ENCODE peak calls at places on chromosomes 13 and 19, in four cellular contexts. X, N, F and V are unnamed samples.

GRCh38 chr13:23433171-23434153 is at the start of gene SACS:
- DNase-seq in N (peak; percentile 18), F (no peak), X (no peak), V (no peak)

GRCh38 chr13:73520566-73521290 is 461.9 kb downstream of the KLF5 start:
- DNase-seq in N (no peak), X (no peak), F (no peak), V (peak; percentile 23)

GRCh38 chr13:108227651-108228272 is 9.6 kb downstream of the ABHD13 start:
- DNase-seq in F (no peak), X (peak; percentile 27), N (peak; percentile 24), V (peak; percentile 66)

GRCh38 chr13:23570931-23571330 is 719 bp downstream of the TNFRSF19 start:
- DNase-seq in F (no peak), N (no peak), X (no peak), V (no peak)

GRCh38 chr19:13938361-13939027 is at the start of gene PODNL1:
- DNase-seq in F (no peak), X (no peak), N (no peak), V (no peak)

GRCh38 chr13:47747901-47748300 is 253.2 kb downstream of the SUCLA2 start:
- DNase-seq in N (no peak), F (no peak), X (no peak), V (no peak)

GRCh38 chr13:45374917-45375316 is 33.9 kb upstream of the TPT1 start:
- DNase-seq in F (no peak), X (no peak), N (no peak), V (no peak)

GRCh38 chr19:30102666-30103065 is 160.6 kb downstream of the URI1 start:
- DNase-seq in X (no peak), F (no peak), N (no peak), V (no peak)

GRCh38 chr13:50387124-50387581 is 371.9 kb downstream of the KCNRG start:
- DNase-seq in F (peak; percentile 53), N (peak; percentile 65), X (peak; percentile 52), V (peak; percentile 11)

GRCh38 chr19:53388904-53389303 is 6.0 kb upstream of the ZNF765 start:
- DNase-seq in N (no peak), F (no peak), X (no peak), V (no peak)

GRCh38 chr19:23314505-23315241 is 64.5 kb upstream of the ZNF724 start:
- DNase-seq in N (no peak), F (no peak), X (no peak), V (no peak)

GRCh38 chr13:31012285-31013024 is 80.0 kb downstream of the TEX26 start:
- DNase-seq in N (no peak), X (no peak), F (no peak), V (no peak)

GRCh38 chr13:36778083-36778671 is 40.8 kb upstream of the RFXAP start:
- DNase-seq in N (no peak), F (no peak), X (no peak), V (no peak)

GRCh38 chr19:15779756-15780476 is 7.5 kb upstream of the OR10H5 start:
- DNase-seq in F (no peak), X (no peak), N (peak; percentile 88), V (no peak)

GRCh38 chr19:54107876-54108490 is 5.3 kb downstream of the NDUFA3 start:
- DNase-seq in F (peak; percentile 25), N (no peak), X (no peak), V (no peak)

DNA sequence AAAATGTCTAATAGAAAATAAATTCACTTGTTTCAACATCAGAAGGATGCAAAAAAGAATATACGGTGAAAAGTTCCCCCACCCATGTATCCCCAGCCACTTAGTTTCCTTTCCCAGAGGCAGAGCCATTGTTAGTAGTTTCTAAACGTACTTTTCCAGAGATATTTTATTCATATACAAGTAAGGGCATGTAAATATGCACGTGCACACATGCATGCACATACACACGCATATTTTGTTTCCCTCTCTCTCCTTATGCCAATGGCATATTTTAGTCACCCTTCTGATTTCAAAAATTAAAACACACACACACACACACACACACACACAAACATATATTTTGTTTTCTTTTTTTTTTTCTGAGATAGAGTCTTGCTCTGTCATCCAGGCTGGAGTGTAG is 147.4 kb downstream of the PDS5B start:
- DNase-seq in N (no peak), F (no peak), X (no peak), V (no peak)
- H3K4me1 ChIP-seq in N (peaks cover 32% of the 10 kb centered on the region), F (peaks cover 26% of the 10 kb centered on the region), X (peaks cover 4% of the 10 kb centered on the region), V (peaks cover 17% of the 10 kb centered on the region)

DNA sequence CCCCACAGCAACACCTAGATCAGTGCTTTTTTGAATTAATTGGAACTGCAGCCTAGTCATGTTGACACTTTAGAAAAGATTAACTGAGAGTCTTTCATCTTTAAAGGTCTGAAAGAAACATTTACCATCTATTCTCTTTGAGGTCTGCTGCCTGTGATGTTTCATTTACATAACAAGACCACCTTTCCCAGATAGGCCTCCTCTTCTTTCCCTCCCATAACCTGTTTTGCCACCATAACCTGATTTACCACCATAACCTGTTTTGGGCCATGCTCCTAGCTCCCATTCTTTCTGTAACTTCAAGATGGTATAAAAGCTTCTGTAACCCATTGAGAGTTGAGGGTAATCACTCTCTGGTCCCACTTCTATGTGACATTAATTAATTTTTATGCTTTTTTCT is 320.8 kb downstream of the PCDH20 start:
- DNase-seq in F (no peak), X (no peak), N (no peak), V (no peak)
- H3K4me3 ChIP-seq in F (no peak overlapping the region), X (no peak overlapping the region), N (no peak overlapping the region), V (no peak overlapping the region)

GRCh38 chr13:99907038-99907437 is 64.5 kb downstream of the ZIC5 start:
- DNase-seq in X (no peak), N (no peak), F (no peak), V (no peak)
- H3K4me1 ChIP-seq in X (no peaks in the 10 kb centered on the region), N (no peaks in the 10 kb centered on the region), F (peaks cover 7% of the 10 kb centered on the region), V (peaks cover 10% of the 10 kb centered on the region)

GRCh38 chr13:112928958-112929777 is 39.8 kb upstream of the MCF2L start:
- DNase-seq in F (peak; percentile 79), X (no peak), N (peak; percentile 59), V (no peak)
- H3K4me3 ChIP-seq in F (peak overlapping the region; percentile 1), X (no peak overlapping the region), N (no peak overlapping the region), V (no peak overlapping the region)

GRCh38 chr19:43779147-43779819 is 1.5 kb downstream of the KCNN4 start:
- DNase-seq in F (no peak), N (no peak), X (no peak), V (no peak)

GRCh38 chr19:43779820-43780219 is 953 bp downstream of the KCNN4 start:
- DNase-seq in N (no peak), F (no peak), X (no peak), V (peak; percentile 49)

GRCh38 chr19:43782311-43782660 is 1.5 kb upstream of the KCNN4 start:
- DNase-seq in X (no peak), N (no peak), F (no peak), V (no peak)

GRCh38 chr19:43781630-43782310 is 997 bp upstream of the KCNN4 start:
- DNase-seq in X (no peak), N (no peak), F (no peak), V (peak; percentile 47)

DNA sequence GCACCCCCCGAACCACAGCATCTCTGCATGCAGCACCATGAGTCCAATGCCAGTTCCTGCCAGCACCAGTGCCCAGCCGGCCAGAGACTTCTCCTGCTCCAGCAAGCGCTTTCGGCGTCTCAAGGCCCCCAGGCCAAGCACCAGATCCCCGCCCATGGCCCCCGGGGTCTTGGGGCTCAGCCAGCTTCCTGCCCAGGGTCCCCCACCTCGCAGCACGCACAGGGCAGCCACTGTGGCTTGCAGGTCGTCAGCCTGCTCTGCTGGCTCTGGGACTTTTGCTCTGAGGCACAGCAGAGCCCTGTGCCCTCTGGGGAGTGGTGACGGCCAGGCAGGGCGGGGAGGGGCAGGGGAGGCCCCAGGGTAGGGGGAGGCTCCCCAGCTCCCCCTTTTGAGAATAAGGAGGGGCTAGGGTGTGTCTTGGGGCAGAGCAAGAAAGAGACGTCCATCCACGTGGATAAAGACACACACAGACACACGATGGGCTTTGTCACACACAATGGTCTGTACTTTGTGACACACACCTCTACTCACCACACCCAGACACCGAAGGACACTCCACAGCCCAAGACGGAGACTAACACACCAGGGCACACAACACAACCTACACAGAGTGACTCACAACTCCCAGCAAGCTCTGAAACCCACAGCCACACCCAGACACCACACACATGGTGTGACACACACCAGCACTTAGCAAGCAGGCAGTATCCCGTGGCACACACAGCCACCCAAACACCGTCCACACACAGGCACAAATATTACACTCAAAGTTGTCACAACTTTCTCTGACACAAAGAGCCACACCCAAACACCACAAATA is at the start of gene KCNN4:
- DNase-seq in N (no peak), F (no peak), X (no peak), V (peak; percentile 48)
- H3K4me1 ChIP-seq in N (peaks cover 62% of the 10 kb centered on the region), F (peaks cover 11% of the 10 kb centered on the region), X (peaks cover 59% of the 10 kb centered on the region), V (peaks cover 86% of the 10 kb centered on the region)

GRCh38 chr19:11291991-11292390 is 4.0 kb upstream of the TSPAN16 start:
- DNase-seq in N (no peak), F (no peak), X (no peak), V (no peak)

GRCh38 chr19:11295180-11295579 is 780 bp upstream of the TSPAN16 start:
- DNase-seq in N (no peak), X (no peak), F (no peak), V (no peak)

GRCh38 chr19:11295665-11296245 is at the start of gene TSPAN16:
- DNase-seq in X (no peak), F (no peak), N (no peak), V (no peak)

GRCh38 chr19:11291415-11291814 is 4.5 kb upstream of the TSPAN16 start:
- DNase-seq in F (no peak), N (no peak), X (no peak), V (no peak)

DNA sequence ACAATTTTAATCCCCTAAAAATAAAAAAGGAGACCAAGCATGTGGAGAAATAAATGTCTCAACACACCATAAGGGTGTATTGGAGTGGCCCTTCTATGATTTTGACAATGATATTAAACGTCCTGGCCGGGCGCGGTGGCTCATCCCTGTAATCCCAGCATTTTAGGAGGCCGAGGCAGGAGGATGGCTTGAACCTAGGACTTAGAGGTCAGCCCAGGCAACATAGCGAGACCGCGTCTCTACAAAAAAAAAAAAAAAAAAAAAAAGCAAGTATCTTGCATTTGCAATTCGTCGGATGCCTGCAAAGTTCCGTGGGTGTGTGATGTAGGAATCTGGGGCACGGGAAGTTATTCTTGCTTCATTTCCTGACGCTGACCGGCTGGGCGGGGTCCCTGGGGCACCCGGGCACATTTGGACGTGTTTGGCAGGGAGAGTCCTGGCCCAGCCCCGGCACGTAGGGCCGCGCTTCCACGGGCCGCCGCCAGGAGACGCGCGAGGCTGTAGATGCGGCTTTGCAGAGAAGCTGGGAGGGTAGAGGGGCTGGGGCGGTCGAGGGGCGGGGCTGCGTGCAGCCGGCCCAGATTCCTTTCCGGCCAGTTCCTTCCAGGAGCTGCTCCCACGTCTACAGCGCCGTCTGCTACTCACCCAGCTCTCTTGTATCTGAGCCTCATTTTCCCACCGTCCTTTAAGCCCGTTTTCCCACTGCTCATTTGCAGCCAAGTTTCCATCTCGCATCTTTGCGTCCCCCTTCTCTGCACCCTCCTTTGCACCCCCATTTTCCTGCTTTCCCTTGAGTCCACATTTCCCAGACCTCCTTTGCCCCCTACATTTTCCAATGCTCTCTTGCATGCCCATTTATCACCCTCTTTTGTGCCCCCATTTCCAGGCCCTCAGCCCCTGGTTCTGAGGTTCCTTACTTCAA is 2.2 kb upstream of the TSPAN16 start:
- DNase-seq in X (peak; percentile 93), N (peak; percentile 95), F (peak; percentile 92), V (peak; percentile 81)
- H3K4me3 ChIP-seq in X (no peak overlapping the region), N (no peak overlapping the region), F (peak overlapping the region; percentile 29), V (no peak overlapping the region)

GRCh38 chr19:2542341-2543069 is 66.6 kb downstream of the GADD45B start:
- DNase-seq in X (no peak), N (no peak), F (peak; percentile 57), V (no peak)
- H3K4me1 ChIP-seq in X (peaks cover 16% of the 10 kb centered on the region), N (peaks cover 80% of the 10 kb centered on the region), F (peaks cover 52% of the 10 kb centered on the region), V (peaks cover 15% of the 10 kb centered on the region)

GRCh38 chr13:33994826-33995502 is 177.0 kb downstream of the RFC3 start:
- DNase-seq in F (no peak), N (no peak), X (no peak), V (no peak)
- H3K4me3 ChIP-seq in F (no peak overlapping the region), N (no peak overlapping the region), X (no peak overlapping the region), V (no peak overlapping the region)